ENCODE peak calls at places on chromosome 15, in four cellular contexts. X is activated CD4-positive, CD25-positive, alpha-beta regulatory T cell; I is GM04504; J is psoas muscle. B is an unnamed sample.

GRCh38 chr15:77659350-77660321 is 26.9 kb upstream of the LINGO1 start:
- DNase-seq in X (no peak), I (peak; percentile 10), J (peak; percentile 41), B (peak; percentile 56)

GRCh38 chr15:70127797-70128756 is 30.4 kb upstream of the TLE3 start:
- DNase-seq in X (no peak), I (no peak), J (no peak), B (no peak)

GRCh38 chr15:59191855-59192237 is 14.8 kb upstream of the LDHAL6B start:
- DNase-seq in X (no peak), I (peak; percentile 91), J (no peak), B (peak; percentile 23)

GRCh38 chr15:58522391-58522790 is 90.6 kb downstream of the LIPC start:
- DNase-seq in X (no peak), I (no peak), J (no peak), B (no peak)

GRCh38 chr15:78083687-78084358 is 6.3 kb upstream of the TBC1D2B start:
- DNase-seq in X (no peak), I (no peak), J (no peak), B (no peak)

GRCh38 chr15:38846351-38846750 is 281.7 kb upstream of the RASGRP1 start:
- DNase-seq in X (no peak), I (no peak), J (no peak), B (no peak)

GRCh38 chr15:57017024-57017423 is 98.6 kb downstream of the TCF12 start:
- DNase-seq in X (no peak), I (no peak), J (no peak), B (no peak)

GRCh38 chr15:99712415-99712814 is 20.8 kb downstream of the LYSMD4 start:
- DNase-seq in X (no peak), I (no peak), J (no peak), B (no peak)

GRCh38 chr15:94929282-94929681 is 697.9 kb downstream of the MCTP2 start:
- DNase-seq in X (no peak), I (no peak), J (no peak), B (no peak)

GRCh38 chr15:79702621-79703020 is 194.2 kb downstream of the MTHFS start:
- DNase-seq in X (no peak), I (no peak), J (no peak), B (no peak)

GRCh38 chr15:77507151-77507847 is 86.6 kb downstream of the HMG20A start:
- DNase-seq in X (no peak), I (no peak), J (peak; percentile 63), B (peak; percentile 1)

GRCh38 chr15:68231102-68231818 is 1.7 kb upstream of the CLN6 start:
- DNase-seq in X (no peak), I (no peak), J (no peak), B (no peak)

GRCh38 chr15:85763157-85763556 is 31.6 kb downstream of the KLHL25 start:
- DNase-seq in X (no peak), I (no peak), J (peak; percentile 66), B (no peak)

GRCh38 chr15:73897441-73898261 is 24.3 kb downstream of the TBC1D21 start:
- DNase-seq in X (peak; percentile 6), I (peak; percentile 87), J (peak; percentile 39), B (peak; percentile 85)

GRCh38 chr15:59138243-59138642 is 33.3 kb downstream of the CCNB2 start:
- DNase-seq in X (peak; percentile 9), I (no peak), J (peak; percentile 29), B (peak; percentile 89)

GRCh38 chr15:37020852-37021251 is 79.5 kb downstream of the MEIS2 start:
- DNase-seq in X (no peak), I (no peak), J (no peak), B (no peak)

GRCh38 chr15:58398053-58398452 is 33.7 kb upstream of the LIPC start:
- DNase-seq in X (no peak), I (no peak), J (no peak), B (peak; percentile 49)

GRCh38 chr15:90881978-90882721 is 2.2 kb upstream of the FES start:
- DNase-seq in X (no peak), I (no peak), J (no peak), B (no peak)

GRCh38 chr15:55279746-55280351 is 9.8 kb downstream of the RAB27A start:
- DNase-seq in X (no peak), I (peak; percentile 73), J (no peak), B (no peak)

GRCh38 chr15:60656491-60657284 is 177.7 kb upstream of the ICE2 start:
- DNase-seq in X (no peak), I (no peak), J (no peak), B (no peak)

GRCh38 chr15:66714543-66714981 is 12.5 kb downstream of the SMAD6 start:
- DNase-seq in X (no peak), I (peak; percentile 44), J (no peak), B (peak; percentile 15)

GRCh38 chr15:77380033-77380432 is 39.9 kb downstream of the PEAK1 start:
- DNase-seq in X (no peak), I (no peak), J (no peak), B (no peak)

GRCh38 chr15:28977377-28978010 is 91.7 kb downstream of the APBA2 start:
- DNase-seq in X (no peak), I (peak; percentile 35), J (no peak), B (peak; percentile 63)

GRCh38 chr15:63517202-63517601 is 12.8 kb downstream of the USP3 start:
- DNase-seq in X (no peak), I (no peak), J (no peak), B (no peak)

GRCh38 chr15:90031231-90031791 is 30.2 kb downstream of the ZNF710 start:
- DNase-seq in X (no peak), I (peak; percentile 50), J (no peak), B (peak; percentile 66)

GRCh38 chr15:68208641-68209240 is 3.6 kb upstream of the CALML4 start:
- DNase-seq in X (no peak), I (no peak), J (no peak), B (no peak)

GRCh38 chr15:90414408-90415028 is 26.5 kb downstream of the IQGAP1 start:
- DNase-seq in X (no peak), I (peak; percentile 69), J (no peak), B (no peak)

GRCh38 chr15:57503051-57503702 is 88.5 kb upstream of the MYZAP start:
- DNase-seq in X (no peak), I (no peak), J (no peak), B (peak; percentile 52)

GRCh38 chr15:98966036-98966787 is 41.4 kb downstream of the PGPEP1L start:
- DNase-seq in X (no peak), I (no peak), J (no peak), B (no peak)

GRCh38 chr15:63354771-63355650 is 26.6 kb downstream of the CA12 start:
- DNase-seq in X (no peak), I (no peak), J (no peak), B (no peak)

GRCh38 chr15:50124557-50125080 is 5.6 kb upstream of the ATP8B4 start:
- DNase-seq in X (no peak), I (no peak), J (no peak), B (peak; percentile 26)

GRCh38 chr15:63238796-63239195 is 38.6 kb upstream of the APH1B start:
- DNase-seq in X (no peak), I (peak; percentile 40), J (no peak), B (no peak)

GRCh38 chr15:42457445-42458442 is 33.2 kb downstream of the ZNF106 start:
- DNase-seq in X (no peak), I (peak; percentile 84), J (peak; percentile 65), B (peak; percentile 92)

GRCh38 chr15:31459011-31459748 is 132.5 kb downstream of the KLF13 start:
- DNase-seq in X (peak; percentile 9), I (no peak), J (no peak), B (no peak)